ENCODE peak calls at places on chromosomes 4 and X, in nine cellular contexts. D, E, I, N, S, A, P, O and V are unnamed samples.

GRCh38 chrX:30612250-30612655 is 34.7 kb upstream of the TASL start:
- DNase-seq in D (peak; percentile 49), E (no peak), I (no peak), N (no peak), S (no peak), A (no peak), P (peak; percentile 46), O (no peak), V (peak; percentile 52)

GRCh38 chrX:154378799-154379568 is at the start of gene EMD:
- DNase-seq in D (peak; percentile 100), E (peak; percentile 79), I (peak; percentile 94), N (peak; percentile 98), S (peak; percentile 98), A (peak; percentile 97), P (peak; percentile 94), O (peak; percentile 99), V (peak; percentile 97)

GRCh38 chrX:104113237-104113965 is 1.1 kb downstream of the ZCCHC18 start:
- DNase-seq in D (no peak), E (no peak), I (peak; percentile 77), N (peak; percentile 56), S (peak; percentile 18), A (peak; percentile 67), P (peak; percentile 31), O (no peak), V (peak; percentile 33)

GRCh38 chrX:12548746-12549145 is 242.5 kb upstream of the PRPS2 start:
- DNase-seq in D (no peak), E (no peak), I (peak; percentile 17), N (no peak), S (no peak), A (no peak), P (no peak), O (no peak), V (no peak)

GRCh38 chr4:14994242-14994641 is 8.0 kb upstream of the CPEB2 start:
- DNase-seq in D (no peak), E (no peak), I (no peak), N (no peak), S (no peak), A (no peak), P (no peak), O (no peak), V (peak; percentile 37)

GRCh38 chr4:81577392-81577791 is 105.7 kb upstream of the RASGEF1B start:
- DNase-seq in D (no peak), E (no peak), I (no peak), N (no peak), S (no peak), A (no peak), P (no peak), O (no peak), V (no peak)

GRCh38 chr4:1596393-1596792 is 87.7 kb downstream of the FAM53A start:
- DNase-seq in D (no peak), E (no peak), I (no peak), N (no peak), S (no peak), A (no peak), P (no peak), O (no peak), V (no peak)

GRCh38 chr4:79442422-79442821 is 34.4 kb upstream of the GK2 start:
- DNase-seq in D (no peak), E (no peak), I (no peak), N (no peak), S (no peak), A (no peak), P (no peak), O (no peak), V (no peak)

GRCh38 chr4:10120943-10121567 is 4.5 kb upstream of the WDR1 start:
- DNase-seq in D (no peak), E (no peak), I (no peak), N (no peak), S (no peak), A (no peak), P (no peak), O (no peak), V (no peak)

GRCh38 chr4:55346851-55347255 is 811 bp downstream of the SRD5A3 start:
- DNase-seq in D (no peak), E (no peak), I (no peak), N (no peak), S (no peak), A (no peak), P (no peak), O (no peak), V (no peak)

GRCh38 chrX:1524874-1525582 is 12.0 kb downstream of the P2RY8 start:
- DNase-seq in D (no peak), E (no peak), I (no peak), N (no peak), S (no peak), A (no peak), P (no peak), O (peak; percentile 28), V (no peak)

GRCh38 chr4:19051751-19052296 is 1030.3 kb upstream of the LCORL start:
- DNase-seq in D (no peak), E (no peak), I (no peak), N (no peak), S (peak; percentile 2), A (no peak), P (no peak), O (no peak), V (no peak)